ENCODE peak calls at places on chromosome 5, in six cellular contexts. One of them, this sample, is unnamed.
A peak's percentile ranks its signal among the peaks of the same experiment; 100 is the strongest.

GRCh38 chr5:38680094-38680765 is 123.8 kb upstream of the LIFR start:
- DNase-seq in choroid plexus epithelial cell: no peak
- DNase-seq in activated CD8-positive, alpha-beta memory T cell treated with anti-CD3 and anti-CD28 coated beads for 24 hours: no peak
- DNase-seq in HepG2: no peak
- DNase-seq in GM04504: no peak
- DNase-seq in RWPE1: no peak
- DNase-seq in this sample: no peak

GRCh38 chr5:156681276-156681675 is 168.8 kb upstream of the PPP1R2B start:
- DNase-seq in HepG2: no peak
- DNase-seq in choroid plexus epithelial cell: no peak
- DNase-seq in activated CD8-positive, alpha-beta memory T cell treated with anti-CD3 and anti-CD28 coated beads for 24 hours: no peak
- DNase-seq in RWPE1: no peak
- DNase-seq in GM04504: no peak
- DNase-seq in this sample: no peak

GRCh38 chr5:1930501-1930879 is 47.8 kb upstream of the IRX4 start:
- DNase-seq in GM04504: no peak
- DNase-seq in RWPE1: peak; percentile 28
- DNase-seq in HepG2: no peak
- DNase-seq in activated CD8-positive, alpha-beta memory T cell treated with anti-CD3 and anti-CD28 coated beads for 24 hours: no peak
- DNase-seq in choroid plexus epithelial cell: no peak
- DNase-seq in this sample: no peak

GRCh38 chr5:122661496-122662180 is 113.2 kb upstream of the SNX2 start:
- DNase-seq in choroid plexus epithelial cell: peak; percentile 78
- DNase-seq in GM04504: no peak
- DNase-seq in activated CD8-positive, alpha-beta memory T cell treated with anti-CD3 and anti-CD28 coated beads for 24 hours: no peak
- DNase-seq in HepG2: no peak
- DNase-seq in RWPE1: no peak
- DNase-seq in this sample: no peak

GRCh38 chr5:176743828-176744583 is 66.4 kb upstream of the UNC5A start:
- DNase-seq in choroid plexus epithelial cell: no peak
- DNase-seq in HepG2: no peak
- DNase-seq in activated CD8-positive, alpha-beta memory T cell treated with anti-CD3 and anti-CD28 coated beads for 24 hours: peak; percentile 57
- DNase-seq in RWPE1: no peak
- DNase-seq in GM04504: no peak
- DNase-seq in this sample: no peak

GRCh38 chr5:135246605-135246922 is 152.5 kb downstream of the MACROH2A1 start:
- DNase-seq in HepG2: no peak
- DNase-seq in RWPE1: no peak
- DNase-seq in activated CD8-positive, alpha-beta memory T cell treated with anti-CD3 and anti-CD28 coated beads for 24 hours: peak; percentile 33
- DNase-seq in GM04504: no peak
- DNase-seq in choroid plexus epithelial cell: no peak
- DNase-seq in this sample: peak; percentile 77

GRCh38 chr5:76715734-76716455 is at the start of gene F2R:
- DNase-seq in HepG2: peak; percentile 24
- DNase-seq in GM04504: no peak
- DNase-seq in choroid plexus epithelial cell: peak; percentile 65
- DNase-seq in activated CD8-positive, alpha-beta memory T cell treated with anti-CD3 and anti-CD28 coated beads for 24 hours: peak; percentile 84
- DNase-seq in RWPE1: peak; percentile 76
- DNase-seq in this sample: peak; percentile 65

GRCh38 chr5:114097570-114097969 is 264.3 kb upstream of the KCNN2 start:
- DNase-seq in activated CD8-positive, alpha-beta memory T cell treated with anti-CD3 and anti-CD28 coated beads for 24 hours: no peak
- DNase-seq in HepG2: no peak
- DNase-seq in GM04504: no peak
- DNase-seq in RWPE1: no peak
- DNase-seq in choroid plexus epithelial cell: peak; percentile 21
- DNase-seq in this sample: no peak

GRCh38 chr5:43232943-43233833 is 41.2 kb downstream of the NIM1K start:
- DNase-seq in choroid plexus epithelial cell: no peak
- DNase-seq in GM04504: no peak
- DNase-seq in HepG2: no peak
- DNase-seq in activated CD8-positive, alpha-beta memory T cell treated with anti-CD3 and anti-CD28 coated beads for 24 hours: no peak
- DNase-seq in RWPE1: no peak
- DNase-seq in this sample: no peak

GRCh38 chr5:102663771-102664530 is 91.2 kb upstream of the PAM start:
- DNase-seq in RWPE1: peak; percentile 30
- DNase-seq in HepG2: no peak
- DNase-seq in choroid plexus epithelial cell: peak; percentile 37
- DNase-seq in activated CD8-positive, alpha-beta memory T cell treated with anti-CD3 and anti-CD28 coated beads for 24 hours: no peak
- DNase-seq in GM04504: peak; percentile 43
- DNase-seq in this sample: no peak

GRCh38 chr5:64587370-64587769 is 81.6 kb downstream of the RGS7BP start:
- DNase-seq in activated CD8-positive, alpha-beta memory T cell treated with anti-CD3 and anti-CD28 coated beads for 24 hours: no peak
- DNase-seq in choroid plexus epithelial cell: no peak
- DNase-seq in GM04504: no peak
- DNase-seq in RWPE1: no peak
- DNase-seq in HepG2: no peak
- DNase-seq in this sample: no peak

GRCh38 chr5:116528519-116529234 is 45.9 kb downstream of the SEMA6A start:
- DNase-seq in GM04504: no peak
- DNase-seq in choroid plexus epithelial cell: no peak
- DNase-seq in RWPE1: no peak
- DNase-seq in HepG2: no peak
- DNase-seq in activated CD8-positive, alpha-beta memory T cell treated with anti-CD3 and anti-CD28 coated beads for 24 hours: no peak
- DNase-seq in this sample: no peak

GRCh38 chr5:58064799-58065198 is 395.1 kb downstream of the PLK2 start:
- DNase-seq in RWPE1: no peak
- DNase-seq in GM04504: peak; percentile 31
- DNase-seq in HepG2: no peak
- DNase-seq in activated CD8-positive, alpha-beta memory T cell treated with anti-CD3 and anti-CD28 coated beads for 24 hours: no peak
- DNase-seq in choroid plexus epithelial cell: no peak
- DNase-seq in this sample: no peak